ENCODE peak calls at places on chromosome 5, in six cellular contexts. S is HCT116, I is fibroblast of mammary gland, Q is astrocyte, L is mammary epithelial cell, O is brain microvascular endothelial cell. K is an unnamed sample.

GRCh38 chr5:132370241-132370820 is 821 bp downstream of the SLC22A5 start:
- DNase-seq in S (no peak), I (no peak), Q (no peak), L (no peak), O (no peak), K (no peak)

GRCh38 chr5:111680737-111681413 is 76.1 kb downstream of the NREP start:
- DNase-seq in S (peak; percentile 40), I (peak; percentile 98), Q (peak; percentile 94), L (peak; percentile 96), O (peak; percentile 94), K (peak; percentile 98)

GRCh38 chr5:111083323-111083722 is 8.8 kb upstream of the WDR36 start:
- DNase-seq in S (no peak), I (no peak), Q (peak; percentile 16), L (no peak), O (no peak), K (no peak)

GRCh38 chr5:114010362-114010761 is 351.5 kb upstream of the KCNN2 start:
- DNase-seq in S (no peak), I (peak; percentile 17), Q (peak; percentile 94), L (peak; percentile 67), O (peak; percentile 28), K (peak; percentile 31)

GRCh38 chr5:179235416-179236400 is 109.6 kb downstream of the ADAMTS2 start:
- DNase-seq in S (no peak), I (no peak), Q (no peak), L (no peak), O (no peak), K (no peak)

GRCh38 chr5:142798099-142798768 is 28.1 kb downstream of the ARHGAP26 start:
- DNase-seq in S (no peak), I (no peak), Q (no peak), L (no peak), O (no peak), K (no peak)

GRCh38 chr5:115150512-115150911 is 19.2 kb downstream of the TRIM36 start:
- DNase-seq in S (no peak), I (no peak), Q (no peak), L (no peak), O (no peak), K (no peak)

GRCh38 chr5:36417668-36418067 is 116.0 kb upstream of the RANBP3L start:
- DNase-seq in S (no peak), I (no peak), Q (no peak), L (no peak), O (no peak), K (no peak)

GRCh38 chr5:73668017-73668416 is 42.0 kb downstream of the ARHGEF28 start:
- DNase-seq in S (no peak), I (no peak), Q (no peak), L (no peak), O (no peak), K (no peak)

GRCh38 chr5:154740483-154740882 is 14.7 kb upstream of the LARP1 start:
- DNase-seq in S (no peak), I (peak; percentile 73), Q (peak; percentile 40), L (no peak), O (no peak), K (peak; percentile 39)

GRCh38 chr5:16685069-16685468 is 68.3 kb upstream of the RETREG1 start:
- DNase-seq in S (no peak), I (no peak), Q (no peak), L (no peak), O (no peak), K (peak; percentile 6)

GRCh38 chr5:149268928-149269557 is 2.6 kb upstream of the AFAP1L1 start:
- DNase-seq in S (peak; percentile 55), I (peak; percentile 75), Q (peak; percentile 24), L (peak; percentile 51), O (no peak), K (peak; percentile 84)

GRCh38 chr5:125047871-125048270 is 301.4 kb upstream of the ZNF608 start:
- DNase-seq in S (no peak), I (no peak), Q (no peak), L (no peak), O (no peak), K (no peak)

GRCh38 chr5:123429221-123429954 is 6.2 kb upstream of the CEP120 start:
- DNase-seq in S (no peak), I (no peak), Q (no peak), L (no peak), O (no peak), K (peak; percentile 33)

GRCh38 chr5:125700380-125700856 is 722.8 kb upstream of the GRAMD2B start:
- DNase-seq in S (no peak), I (peak; percentile 21), Q (peak; percentile 31), L (no peak), O (no peak), K (no peak)

GRCh38 chr5:169696621-169697517 is 59.8 kb downstream of the DOCK2 start:
- DNase-seq in S (no peak), I (peak; percentile 83), Q (peak; percentile 50), L (peak; percentile 2), O (no peak), K (peak; percentile 78)

GRCh38 chr5:41151562-41151961 is 61.8 kb downstream of the C6 start:
- DNase-seq in S (no peak), I (no peak), Q (no peak), L (no peak), O (no peak), K (no peak)

GRCh38 chr5:134462761-134463160 is 51.1 kb upstream of the CDKN2AIPNL start:
- DNase-seq in S (no peak), I (no peak), Q (no peak), L (no peak), O (no peak), K (no peak)

GRCh38 chr5:52562473-52562872 is 225.2 kb upstream of the ITGA1 start:
- DNase-seq in S (no peak), I (no peak), Q (no peak), L (no peak), O (no peak), K (no peak)

GRCh38 chr5:52564594-52564993 is 223.1 kb upstream of the ITGA1 start:
- DNase-seq in S (no peak), I (no peak), Q (no peak), L (no peak), O (no peak), K (no peak)

GRCh38 chr5:52560366-52560765 is 227.3 kb upstream of the ITGA1 start:
- DNase-seq in S (peak; percentile 3), I (peak; percentile 12), Q (no peak), L (peak; percentile 5), O (no peak), K (peak; percentile 12)
- TF ChIP-seq CTCF in S (no peak), I (no peak), Q (no peak), L (peak; percentile 2), O (no peak), K (peak; percentile 28)

DNA sequence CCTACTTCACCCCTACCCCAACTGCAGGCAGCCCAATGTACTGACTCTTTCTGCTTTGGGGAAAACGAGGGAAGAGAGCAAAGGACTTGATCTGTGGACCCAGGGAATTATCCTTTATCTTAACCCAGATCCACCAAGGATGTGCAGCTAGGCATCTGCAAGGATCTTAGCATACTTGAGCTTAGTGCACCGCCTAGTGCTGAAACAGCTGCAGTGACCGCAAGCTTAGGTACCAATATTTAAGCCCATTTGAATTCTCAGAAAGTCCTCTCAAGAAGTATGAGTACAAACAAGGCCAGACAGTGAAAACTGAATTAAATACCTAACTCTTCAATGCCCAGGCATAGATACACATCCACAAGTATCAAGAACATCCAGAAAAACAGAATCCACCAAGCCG is 576.7 kb upstream of the ADAMTS16 start:
- DNase-seq in S (no peak), I (peak; percentile 5), Q (peak; percentile 35), L (peak; percentile 50), O (no peak), K (peak; percentile 20)
- TF ChIP-seq CTCF in S (no peak), I (no peak), Q (peak; percentile 50), L (peak; percentile 89), O (peak; percentile 55), K (no peak)

DNA sequence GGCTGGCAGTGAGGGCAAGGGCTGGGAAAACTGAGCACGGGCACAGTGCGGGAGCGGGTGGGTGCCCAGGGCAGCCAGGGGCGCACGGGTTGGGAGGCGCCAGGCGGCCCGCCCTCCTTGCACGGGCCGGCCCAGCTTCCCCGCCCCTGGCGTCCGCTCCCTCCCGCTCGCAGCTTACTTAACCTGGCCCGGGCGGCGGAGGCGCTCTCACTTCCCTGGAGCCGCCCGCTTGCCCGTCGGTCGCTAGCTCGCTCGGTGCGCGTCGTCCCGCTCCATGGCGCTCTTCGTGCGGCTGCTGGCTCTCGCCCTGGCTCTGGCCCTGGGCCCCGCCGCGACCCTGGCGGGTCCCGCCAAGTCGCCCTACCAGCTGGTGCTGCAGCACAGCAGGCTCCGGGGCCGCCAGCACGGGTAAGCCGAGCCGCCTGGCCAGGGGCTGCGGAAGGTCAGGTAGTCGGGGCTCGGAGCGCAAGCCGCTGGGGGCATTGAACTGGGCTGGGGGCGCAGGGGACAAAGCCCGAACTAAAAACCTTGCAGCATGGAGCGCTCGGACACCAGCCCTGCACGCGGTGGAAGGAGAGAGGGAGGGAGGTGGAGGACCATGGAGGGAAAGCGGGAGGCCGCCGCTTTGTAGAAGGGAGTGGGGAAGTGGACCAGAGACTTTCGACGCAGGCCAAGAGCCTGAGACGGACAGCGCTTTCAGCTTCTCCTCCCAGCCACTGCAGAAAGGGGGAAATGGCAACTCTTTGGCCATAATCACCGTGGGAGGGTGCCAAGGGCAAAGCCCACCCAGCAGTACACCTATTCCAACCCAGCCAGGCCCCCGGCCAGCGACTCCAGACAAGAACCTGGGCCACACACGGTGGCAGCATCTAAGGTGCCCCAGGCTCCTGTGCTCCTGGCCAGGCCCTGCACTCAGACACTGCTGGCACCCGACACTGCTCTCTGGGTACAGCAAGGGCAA is at the start of gene TGFBI:
- DNase-seq in S (no peak), I (peak; percentile 54), Q (no peak), L (peak; percentile 68), O (no peak), K (peak; percentile 87)
- TF ChIP-seq CTCF in S (no peak), I (no peak), Q (no peak), L (no peak), O (peak; percentile 16), K (no peak)

DNA sequence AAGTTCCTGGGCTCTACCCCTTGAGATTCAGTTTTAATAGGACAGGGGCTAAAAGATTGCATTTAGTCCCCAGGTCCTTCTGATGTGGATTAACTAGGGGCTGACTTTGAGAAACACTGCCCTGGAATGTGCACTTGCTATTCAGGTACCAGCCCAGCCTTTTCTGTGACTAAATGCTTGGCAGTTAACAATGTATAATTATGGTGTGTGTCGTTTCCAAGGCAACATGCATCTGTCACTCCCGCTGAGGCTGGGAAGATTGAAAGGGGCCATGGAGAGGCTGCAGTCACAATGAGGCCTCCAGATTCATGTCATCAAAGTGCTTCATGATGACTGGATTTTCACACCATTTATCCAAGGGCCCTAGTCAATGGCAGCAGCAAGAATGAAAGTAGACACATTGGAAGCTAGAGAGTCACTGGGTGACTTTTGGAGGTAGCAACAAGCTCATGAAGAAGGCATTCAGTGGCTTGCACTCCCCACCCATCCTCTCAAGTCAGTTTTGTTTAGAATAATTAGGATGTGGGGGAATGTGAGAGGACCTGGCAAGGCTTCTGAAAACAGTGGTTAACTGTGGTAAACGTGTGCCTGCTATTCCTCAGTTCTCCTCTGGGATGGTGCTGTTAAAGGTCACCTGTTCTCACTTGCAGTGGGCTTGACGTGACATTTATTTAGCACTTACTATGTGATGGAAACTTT is 28.3 kb downstream of the RAI14 start:
- DNase-seq in S (peak; percentile 24), I (peak; percentile 45), Q (peak; percentile 81), L (peak; percentile 46), O (peak; percentile 69), K (peak; percentile 17)
- TF ChIP-seq CTCF in S (peak; percentile 33), I (peak; percentile 16), Q (peak; percentile 15), L (peak; percentile 13), O (peak; percentile 39), K (no peak)

GRCh38 chr5:74988273-74988983 is 63.9 kb downstream of the GCNT4 start:
- DNase-seq in S (no peak), I (no peak), Q (no peak), L (no peak), O (no peak), K (no peak)
- TF ChIP-seq CTCF in S (no peak), I (no peak), Q (no peak), L (no peak), O (no peak), K (no peak)

K was measured in MCF 10A.